ENCODE peak calls at places on chromosomes 13 and 19, in eight cellular contexts. P is neural progenitor cell, S is epithelial cell of proximal tubule, G is endothelial cell, U is cardiac muscle cell, T is WTC11, Q is fibroblast of pulmonary artery, X is adrenal gland. C is an unnamed sample.

GRCh38 chr13:73941752-73942151 is 192.5 kb downstream of the KLF12 start:
- DNase-seq in P (no peak), S (no peak), G (no peak), U (no peak), T (no peak), Q (no peak), X (no peak), C (no peak)

GRCh38 chr19:3249408-3249807 is 24.9 kb downstream of the CELF5 start:
- DNase-seq in P (peak), S (no peak), G (no peak), U (no peak), T (peak), Q (no peak), X (no peak), C (peak)

GRCh38 chr13:84973661-84974060 is 825.6 kb downstream of the SLITRK6 start:
- DNase-seq in P (peak), S (no peak), G (no peak), U (no peak), T (no peak), Q (no peak), X (no peak), C (no peak)

GRCh38 chr19:48552406-48553322 is 692 bp downstream of the SULT2B1 start:
- DNase-seq in P (no peak), S (no peak), G (no peak), U (no peak), T (no peak), Q (no peak), X (no peak), C (no peak)

GRCh38 chr19:1852294-1852646 is 4.0 kb upstream of the REXO1 start:
- DNase-seq in P (no peak), S (no peak), G (peak), U (no peak), T (no peak), Q (no peak), X (no peak), C (no peak)

GRCh38 chr13:80666782-80667537 is 326.0 kb upstream of the SPRY2 start:
- DNase-seq in P (no peak), S (no peak), G (no peak), U (peak), T (no peak), Q (peak), X (no peak), C (no peak)

GRCh38 chr19:49894879-49895565 is 1.7 kb downstream of the IL4I1 start:
- DNase-seq in P (no peak), S (no peak), G (no peak), U (no peak), T (no peak), Q (no peak), X (no peak), C (no peak)

GRCh38 chr19:4352701-4353121 is 9.3 kb downstream of the MPND start:
- DNase-seq in P (peak), S (no peak), G (peak), U (peak), T (peak), Q (peak), X (no peak), C (peak)

GRCh38 chr13:42071667-42072419 is 23.4 kb downstream of the DGKH start:
- DNase-seq in P (no peak), S (no peak), G (no peak), U (peak), T (no peak), Q (peak), X (no peak), C (no peak)

GRCh38 chr13:99022953-99023352 is 45.1 kb upstream of the DOCK9 start:
- DNase-seq in P (no peak), S (no peak), G (no peak), U (peak), T (no peak), Q (no peak), X (no peak), C (no peak)

GRCh38 chr13:26719356-26719945 is 41.1 kb downstream of the GPR12 start:
- DNase-seq in P (no peak), S (no peak), G (peak), U (peak), T (no peak), Q (no peak), X (no peak), C (no peak)
- TF ChIP-seq CTCF in P (peak), S (peak), G (no peak), U (peak), T (no peak), Q (peak), X (no peak), C (no peak)

GRCh38 chr19:41959056-41960053 is at the start of gene RABAC1:
- DNase-seq in P (peak), S (peak), G (peak), U (peak), T (peak), Q (peak), X (peak), C (peak)
- TF ChIP-seq CTCF in P (peak), S (peak), G (no peak), U (peak), T (no peak), Q (peak), X (no peak), C (no peak)

GRCh38 chr13:51154029-51154555 is 43.0 kb upstream of the C13orf42 start:
- DNase-seq in P (no peak), S (no peak), G (no peak), U (peak), T (no peak), Q (peak), X (peak), C (no peak)

GRCh38 chr13:51153527-51153926 is 42.5 kb upstream of the C13orf42 start:
- DNase-seq in P (no peak), S (no peak), G (no peak), U (peak), T (no peak), Q (peak), X (no peak), C (no peak)

GRCh38 chr13:51158923-51159322 is 47.8 kb upstream of the C13orf42 start:
- DNase-seq in P (no peak), S (no peak), G (no peak), U (peak), T (no peak), Q (peak), X (no peak), C (no peak)

GRCh38 chr13:51156666-51157065 is 45.6 kb upstream of the C13orf42 start:
- DNase-seq in P (no peak), S (no peak), G (no peak), U (no peak), T (no peak), Q (no peak), X (no peak), C (no peak)

GRCh38 chr13:51158365-51158764 is 47.3 kb upstream of the C13orf42 start:
- DNase-seq in P (no peak), S (no peak), G (no peak), U (no peak), T (no peak), Q (no peak), X (no peak), C (no peak)
- TF ChIP-seq CTCF in P (no peak), S (no peak), G (no peak), U (no peak), T (no peak), Q (no peak), X (no peak), C (no peak)

GRCh38 chr19:19224852-19225494 is 13.2 kb downstream of the NCAN start:
- DNase-seq in P (peak), S (no peak), G (peak), U (peak), T (peak), Q (peak), X (peak), C (peak)
- TF ChIP-seq CTCF in P (peak), S (peak), G (peak), U (peak), T (peak), Q (peak), X (peak), C (peak)

GRCh38 chr13:20482275-20482761 is 43.3 kb downstream of the CRYL1 start:
- DNase-seq in P (no peak), S (no peak), G (no peak), U (peak), T (no peak), Q (peak), X (no peak), C (peak)
- TF ChIP-seq CTCF in P (no peak), S (no peak), G (no peak), U (no peak), T (no peak), Q (no peak), X (no peak), C (no peak)

GRCh38 chr19:22622901-22623840 is 11.0 kb upstream of the ZNF492 start:
- DNase-seq in P (no peak), S (no peak), G (no peak), U (no peak), T (no peak), Q (no peak), X (no peak), C (no peak)
- TF ChIP-seq CTCF in P (no peak), S (no peak), G (no peak), U (no peak), T (no peak), Q (no peak), X (no peak), C (no peak)